ENCODE peak calls at places on chromosomes 2 and 18, in four cellular contexts. J is PC-3, X is hepatocyte, O is SK-N-SH. H is an unnamed sample.

GRCh38 chr18:46324556-46324955 is 220.4 kb downstream of the HAUS1 start:
- DNase-seq in J (peak), X (peak), O (peak), H (peak)

GRCh38 chr18:32167980-32168379 is 21.9 kb upstream of the MEP1B start:
- DNase-seq in J (peak), X (no peak), O (no peak), H (peak)

GRCh38 chr2:64063924-64064331 is 44.7 kb upstream of the VPS54 start:
- DNase-seq in J (no peak), X (peak), O (no peak), H (peak)

GRCh38 chr2:155368934-155369333 is 670.4 kb downstream of the KCNJ3 start:
- DNase-seq in J (peak), X (peak), O (no peak), H (peak)

GRCh38 chr2:29753676-29754444 is 167.5 kb downstream of the ALK start:
- DNase-seq in J (peak), X (no peak), O (peak), H (peak)

GRCh38 chr2:126244937-126245336 is 411.0 kb upstream of the GYPC start:
- DNase-seq in J (peak), X (peak), O (peak), H (peak)

GRCh38 chr2:72138921-72139381 is 8.7 kb downstream of the CYP26B1 start:
- DNase-seq in J (no peak), X (no peak), O (peak), H (no peak)

GRCh38 chr18:51195086-51195601 is 2.3 kb downstream of the MEX3C start:
- DNase-seq in J (no peak), X (no peak), O (no peak), H (peak)

GRCh38 chr2:25725877-25726276 is 52.5 kb upstream of the DTNB start:
- DNase-seq in J (no peak), X (no peak), O (no peak), H (no peak)

GRCh38 chr2:46352621-46353020 is 55.4 kb downstream of the EPAS1 start:
- DNase-seq in J (no peak), X (no peak), O (no peak), H (no peak)

GRCh38 chr2:71929482-71929772 is 218.2 kb downstream of the CYP26B1 start:
- DNase-seq in J (no peak), X (no peak), O (no peak), H (no peak)

GRCh38 chr2:154507186-154507585 is 191.3 kb upstream of the KCNJ3 start:
- DNase-seq in J (no peak), X (no peak), O (peak), H (no peak)

GRCh38 chr2:73175663-73176204 is 26.6 kb upstream of the NOTO start:
- DNase-seq in J (peak), X (peak), O (peak), H (peak)

GRCh38 chr2:191899442-191899841 is 52.6 kb upstream of the CAVIN2 start:
- DNase-seq in J (peak), X (no peak), O (no peak), H (peak)

GRCh38 chr2:197281421-197281820 is 29.2 kb downstream of the ANKRD44 start:
- DNase-seq in J (no peak), X (no peak), O (no peak), H (no peak)

GRCh38 chr18:8586956-8587355 is 22.3 kb upstream of the RAB12 start:
- DNase-seq in J (no peak), X (no peak), O (no peak), H (no peak)

GRCh38 chr2:239322414-239323086 is 78.3 kb downstream of the HDAC4 start:
- DNase-seq in J (no peak), X (no peak), O (peak), H (peak)

GRCh38 chr2:44582363-44583008 is 220.7 kb downstream of the CAMKMT start:
- DNase-seq in J (peak), X (no peak), O (no peak), H (peak)

GRCh38 chr2:121211689-121212151 is 73.3 kb downstream of the TFCP2L1 start:
- DNase-seq in J (peak), X (no peak), O (no peak), H (no peak)

GRCh38 chr2:111634050-111634784 is 249.8 kb downstream of the ANAPC1 start:
- DNase-seq in J (no peak), X (no peak), O (no peak), H (peak)

GRCh38 chr2:95799490-95799889 is 192.1 kb downstream of the ANKRD36C start:
- DNase-seq in J (no peak), X (no peak), O (peak), H (no peak)

GRCh38 chr2:72759755-72760154 is 66.1 kb downstream of the EXOC6B start:
- DNase-seq in J (no peak), X (no peak), O (no peak), H (no peak)

GRCh38 chr18:58247363-58247834 is 203.4 kb downstream of the NEDD4L start:
- DNase-seq in J (no peak), X (no peak), O (no peak), H (peak)

GRCh38 chr2:201953386-201953785 is 80.3 kb upstream of the FZD7 start:
- DNase-seq in J (no peak), X (no peak), O (no peak), H (no peak)

GRCh38 chr2:201947287-201947686 is 86.4 kb upstream of the FZD7 start:
- DNase-seq in J (peak), X (no peak), O (no peak), H (no peak)

GRCh38 chr2:201952212-201952611 is 81.4 kb upstream of the FZD7 start:
- DNase-seq in J (peak), X (peak), O (no peak), H (no peak)

GRCh38 chr2:201950606-201951005 is 83.0 kb upstream of the FZD7 start:
- DNase-seq in J (peak), X (no peak), O (no peak), H (peak)

GRCh38 chr2:201949036-201950012 is 84.3 kb upstream of the FZD7 start:
- DNase-seq in J (no peak), X (no peak), O (peak), H (no peak)
- H3K4me2 ChIP-seq in J (no peak), X (peak), O (no peak), H (no peak)

GRCh38 chr2:824954-825353 is 125.7 kb upstream of the SNTG2 start:
- DNase-seq in J (no peak), X (no peak), O (no peak), H (no peak)
- TF ChIP-seq EZH2phosphoT487 in J (no peak), X (no peak), O (no peak), H (no peak)

DNA sequence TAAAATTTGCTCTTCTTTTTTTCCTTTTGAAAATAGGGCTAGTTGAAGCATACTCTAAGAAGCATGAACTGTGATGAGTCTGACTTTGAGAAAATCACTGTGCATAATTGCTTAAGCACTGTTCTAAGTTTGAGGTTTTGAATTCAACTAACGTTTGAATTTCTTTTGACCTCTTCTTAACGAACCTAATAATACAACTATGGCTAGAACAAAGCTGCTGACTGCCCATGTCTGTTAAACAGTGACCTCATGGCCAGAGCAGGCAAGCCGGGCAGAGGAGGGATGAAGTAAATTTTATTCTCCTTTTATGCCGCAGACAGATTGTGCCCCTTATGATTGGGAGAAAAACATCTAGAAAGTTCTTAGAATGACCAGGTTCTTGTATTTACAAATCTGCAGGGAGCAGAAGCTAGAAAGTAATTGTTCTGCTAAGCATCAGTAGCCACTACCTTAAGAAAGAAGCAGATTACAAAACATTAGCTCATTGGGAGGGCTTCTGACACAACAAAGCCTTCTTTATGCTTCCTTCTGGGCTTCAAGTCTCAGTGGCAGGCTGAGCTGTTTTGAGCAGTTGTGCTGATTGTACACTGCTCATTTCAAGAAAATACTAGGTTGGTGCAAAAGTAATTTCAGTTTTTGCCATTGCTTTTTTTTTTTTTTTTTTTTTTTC is 97.8 kb upstream of the RASGRP3 start:
- DNase-seq in J (peak), X (no peak), O (no peak), H (peak)
- H2AFZ ChIP-seq in J (no peak), X (no peak), O (no peak), H (no peak)

GRCh38 chr2:218444692-218445357 is 25.9 kb downstream of the VIL1 start:
- DNase-seq in J (peak), X (peak), O (no peak), H (no peak)
- H3K4me2 ChIP-seq in J (peak), X (peak), O (no peak), H (no peak)

GRCh38 chr2:217338306-217338916 is 478.5 kb upstream of the TNP1 start:
- DNase-seq in J (peak), X (no peak), O (peak), H (peak)
- TF ChIP-seq EZH2phosphoT487 in J (no peak), X (no peak), O (no peak), H (no peak)

GRCh38 chr2:105691942-105692341 is 52.8 kb upstream of the NCK2 start:
- DNase-seq in J (no peak), X (no peak), O (no peak), H (no peak)
- H2AFZ ChIP-seq in J (no peak), X (no peak), O (no peak), H (no peak)

GRCh38 chr18:12751503-12751884 is 48.7 kb downstream of the PSMG2 start:
- DNase-seq in J (no peak), X (no peak), O (no peak), H (no peak)
- H3K4me2 ChIP-seq in J (no peak), X (no peak), O (no peak), H (no peak)

DNA sequence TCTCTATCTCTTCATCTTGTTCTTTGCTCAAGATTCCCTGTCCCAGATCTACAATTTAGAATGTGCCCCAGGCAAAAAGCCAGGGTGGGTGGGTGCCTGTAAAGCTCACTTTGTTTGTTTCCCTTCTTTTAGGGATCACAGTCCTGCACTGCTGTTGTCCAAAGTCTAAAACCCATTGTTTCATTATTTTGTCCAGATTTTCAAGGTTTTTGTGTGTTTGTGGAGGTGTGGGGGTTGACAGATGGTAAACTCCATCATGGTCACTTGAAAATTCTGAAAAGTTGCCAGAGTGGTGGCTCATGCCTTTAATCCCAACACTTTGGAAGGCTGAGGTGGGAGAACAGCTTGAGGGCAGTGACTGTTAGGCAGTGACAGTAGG is 41.5 kb downstream of the YES1 start:
- DNase-seq in J (peak), X (no peak), O (no peak), H (no peak)
- TF ChIP-seq EZH2phosphoT487 in J (no peak), X (no peak), O (no peak), H (no peak)

GRCh38 chr2:166239548-166239947 is 111.7 kb upstream of the SCN1A start:
- DNase-seq in J (peak), X (no peak), O (no peak), H (peak)
- H2AFZ ChIP-seq in J (peak), X (no peak), O (peak), H (peak)

DNA sequence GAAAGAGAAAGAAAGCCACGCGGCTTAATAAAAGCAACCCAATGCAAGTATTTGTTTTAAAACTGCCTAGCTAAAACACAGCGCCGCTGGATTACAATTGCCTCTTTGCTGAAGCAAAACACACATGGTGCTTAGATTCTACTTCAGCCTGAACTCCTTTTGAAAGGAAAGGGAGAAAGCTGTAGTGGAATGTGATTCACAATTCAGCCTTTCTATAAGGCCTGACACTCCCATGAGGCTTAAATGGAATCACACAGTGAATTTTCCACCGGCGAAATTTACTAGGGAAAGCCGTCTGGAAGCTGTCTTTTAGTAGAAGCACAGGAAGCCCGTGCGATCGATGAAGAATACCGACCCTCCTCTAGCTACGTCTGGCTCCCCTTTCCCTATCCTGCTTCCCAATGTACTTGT is 348.1 kb downstream of the DLGAP1 start:
- DNase-seq in J (no peak), X (no peak), O (no peak), H (no peak)
- H3K4me2 ChIP-seq in J (no peak), X (peak), O (peak), H (peak)